ENCODE peak calls at places on chromosome 14, in five cellular contexts. Z is fibroblast of lung; B is BE2C; N is stomach; I is CD4-positive, CD25-positive, alpha-beta regulatory T cell. Y is an unnamed sample.
A peak's percentile ranks its signal among the peaks of the same experiment; 100 is the strongest.

GRCh38 chr14:34875031-34875922 is at the start of gene BAZ1A:
- DNase-seq in I (peak; percentile 44), N (peak; percentile 64), B (peak; percentile 83), Z (peak; percentile 90), Y (peak; percentile 81)

GRCh38 chr14:39469094-39469710 is 37.0 kb upstream of the FBXO33 start:
- DNase-seq in B (peak; percentile 55), I (peak; percentile 10), Z (peak; percentile 23), N (no peak), Y (no peak)

GRCh38 chr14:52380294-52380693 is 66.2 kb downstream of the PTGER2 start:
- DNase-seq in Z (peak; percentile 71), I (no peak), N (no peak), B (no peak), Y (no peak)

GRCh38 chr14:99033951-99034350 is 238.0 kb downstream of the BCL11B start:
- DNase-seq in I (no peak), B (no peak), N (no peak), Z (no peak), Y (no peak)

GRCh38 chr14:34340226-34340625 is 121.8 kb downstream of the SPTSSA start:
- DNase-seq in I (no peak), B (no peak), N (no peak), Z (peak; percentile 79), Y (no peak)

GRCh38 chr14:64556526-64556925 is 6.8 kb downstream of the PPP1R36 start:
- DNase-seq in Z (peak; percentile 86), I (no peak), N (no peak), B (no peak), Y (no peak)

GRCh38 chr14:34682787-34683321 is 31.5 kb downstream of the CFL2 start:
- DNase-seq in I (no peak), Z (peak; percentile 27), N (no peak), B (no peak), Y (no peak)

GRCh38 chr14:75554482-75554881 is 23.9 kb upstream of the FLVCR2 start:
- DNase-seq in I (no peak), B (no peak), N (no peak), Z (peak; percentile 33), Y (no peak)

GRCh38 chr14:28754209-28754985 is 12.2 kb upstream of the FOXG1 start:
- DNase-seq in N (no peak), I (no peak), Z (peak; percentile 57), B (peak; percentile 51), Y (peak; percentile 40)

GRCh38 chr14:22906073-22906472 is 12.9 kb downstream of the RBM23 start:
- DNase-seq in Z (no peak), N (no peak), I (no peak), B (no peak), Y (no peak)

GRCh38 chr14:103480595-103480994 is 42.0 kb downstream of the CKB start:
- DNase-seq in B (no peak), I (peak; percentile 11), Z (no peak), N (no peak), Y (no peak)

GRCh38 chr14:69657961-69658360 is 46.6 kb downstream of the SUSD6 start:
- DNase-seq in I (no peak), Z (peak; percentile 39), N (peak; percentile 84), B (no peak), Y (peak; percentile 72)

GRCh38 chr14:70808402-70809237 is 693 bp downstream of the MAP3K9 start:
- DNase-seq in Z (no peak), B (peak; percentile 36), I (peak; percentile 22), N (peak; percentile 39), Y (peak; percentile 68)

GRCh38 chr14:23114669-23115491 is 4.2 kb downstream of the CEBPE start:
- DNase-seq in I (no peak), B (no peak), Z (peak; percentile 97), N (no peak), Y (no peak)

GRCh38 chr14:76662580-76662979 is 98.7 kb upstream of the VASH1 start:
- DNase-seq in Z (no peak), B (no peak), N (no peak), I (no peak), Y (no peak)

GRCh38 chr14:55731881-55732498 is 152.0 kb downstream of the KTN1 start:
- DNase-seq in Z (peak; percentile 47), I (peak; percentile 29), N (peak; percentile 62), B (peak; percentile 59), Y (peak; percentile 75)

GRCh38 chr14:98350213-98350612 is 921.8 kb downstream of the BCL11B start:
- DNase-seq in I (no peak), N (no peak), B (no peak), Z (no peak), Y (no peak)

GRCh38 chr14:92540472-92541048 is 27.0 kb downstream of the RIN3 start:
- DNase-seq in N (peak; percentile 64), I (no peak), B (no peak), Z (peak; percentile 100), Y (peak; percentile 92)

GRCh38 chr14:77804592-77804991 is 4.7 kb downstream of the ADCK1 start:
- DNase-seq in B (no peak), Z (no peak), I (no peak), N (no peak), Y (peak; percentile 57)

GRCh38 chr14:96497087-96497486 is 5.1 kb upstream of the PAPOLA start:
- DNase-seq in N (no peak), B (no peak), Z (no peak), I (no peak), Y (no peak)

GRCh38 chr14:76201162-76201561 is 49.4 kb downstream of the GPATCH2L start:
- DNase-seq in Z (peak; percentile 86), N (no peak), I (no peak), B (no peak), Y (no peak)

GRCh38 chr14:54570047-54570446 is 3.1 kb downstream of the SAMD4A start:
- DNase-seq in I (no peak), B (no peak), Z (no peak), N (no peak), Y (no peak)
- H3K4me3 ChIP-seq in I (no peak overlapping the region), B (no peak overlapping the region), Z (peak overlapping the region; percentile 70), N (no peak overlapping the region), Y (no peak overlapping the region)

DNA sequence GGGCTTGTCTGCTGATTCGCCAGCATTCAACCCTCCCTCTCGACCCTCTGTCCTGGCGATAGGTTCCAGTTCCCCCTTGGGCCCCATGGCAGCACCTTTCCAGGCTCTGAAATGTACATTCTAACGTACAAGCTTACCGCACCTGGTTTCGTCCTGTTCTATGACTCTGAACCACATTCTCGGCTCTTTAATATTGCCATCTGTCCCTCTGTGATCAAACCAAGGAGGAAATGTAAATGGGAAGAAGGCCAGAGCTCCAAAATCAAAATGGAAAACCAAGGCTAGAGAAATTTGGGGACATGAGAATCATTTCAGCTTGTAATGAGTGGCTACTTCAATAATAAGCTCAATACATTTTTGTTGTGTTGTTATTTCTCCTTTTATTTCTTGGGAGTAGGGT is 117.2 kb downstream of the TTC7B start:
- DNase-seq in B (no peak), I (no peak), Z (no peak), N (no peak), Y (no peak)
- H3K4me1 ChIP-seq in B (peaks cover 38% of the 10 kb centered on the region), I (peaks cover 5% of the 10 kb centered on the region), Z (peaks cover 4% of the 10 kb centered on the region), N (peaks cover 20% of the 10 kb centered on the region), Y (peaks cover 4% of the 10 kb centered on the region)

GRCh38 chr14:49920935-49921334 is 28.1 kb downstream of the ARF6 start:
- DNase-seq in Z (no peak), I (no peak), B (no peak), N (no peak), Y (peak; percentile 4)

GRCh38 chr14:49923442-49923841 is 30.6 kb downstream of the ARF6 start:
- DNase-seq in Z (no peak), I (no peak), B (no peak), N (no peak), Y (peak; percentile 4)

GRCh38 chr14:49920260-49920659 is 27.4 kb downstream of the ARF6 start:
- DNase-seq in B (no peak), Z (no peak), I (no peak), N (no peak), Y (no peak)

GRCh38 chr14:49919825-49920224 is 26.9 kb downstream of the ARF6 start:
- DNase-seq in N (no peak), B (no peak), Z (no peak), I (no peak), Y (no peak)

GRCh38 chr14:49921401-49921800 is 28.5 kb downstream of the ARF6 start:
- DNase-seq in N (no peak), Z (no peak), I (no peak), B (no peak), Y (no peak)
- H3K4me3 ChIP-seq in N (no peak overlapping the region), Z (no peak overlapping the region), I (no peak overlapping the region), B (no peak overlapping the region), Y (no peak overlapping the region)

GRCh38 chr14:100674428-100674827 is 52.3 kb upstream of the DLK1 start:
- DNase-seq in I (no peak), Z (no peak), N (no peak), B (no peak), Y (no peak)
- H3K4me1 ChIP-seq in I (no peaks in the 10 kb centered on the region), Z (peaks cover 7% of the 10 kb centered on the region), N (peaks cover 39% of the 10 kb centered on the region), B (peaks cover 65% of the 10 kb centered on the region), Y (peaks cover 13% of the 10 kb centered on the region)

DNA sequence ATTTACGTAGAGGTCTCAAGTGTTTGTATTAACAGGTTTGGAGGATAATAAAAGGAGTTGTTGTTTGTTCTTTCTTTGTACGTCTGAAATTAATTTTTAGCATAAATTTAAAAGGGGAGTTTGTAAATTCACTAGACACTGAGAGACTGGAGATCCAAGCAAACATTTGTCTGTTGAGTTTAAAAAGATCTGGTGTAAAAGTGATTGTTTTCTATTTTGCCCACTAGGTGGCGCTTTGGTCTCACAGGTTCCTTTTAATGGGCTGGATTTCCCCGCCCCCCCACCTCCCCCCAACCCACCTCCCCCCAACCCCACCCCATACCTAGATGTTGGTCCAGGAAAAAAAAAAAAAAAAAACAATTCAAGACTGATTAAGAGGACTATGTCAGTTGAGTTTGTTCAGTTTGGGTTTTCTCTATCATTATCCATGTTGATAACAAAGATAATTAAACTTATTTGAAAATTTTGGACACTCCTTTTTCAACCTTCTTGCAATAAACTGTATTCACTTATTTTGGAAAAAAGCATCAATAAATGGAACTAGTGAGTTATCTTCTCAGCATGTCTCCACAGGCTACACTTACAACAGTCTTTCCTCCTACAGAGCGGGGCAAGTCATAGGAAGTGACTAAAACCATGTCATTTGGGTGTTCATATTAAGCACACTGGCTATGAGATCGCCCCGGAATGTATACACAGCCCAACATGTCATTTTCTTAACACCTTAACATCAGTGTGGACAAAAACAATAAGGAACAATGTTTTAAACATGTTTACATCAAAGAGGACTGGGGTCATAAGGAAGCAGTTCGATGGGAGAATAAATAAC is 841.1 kb downstream of the NRXN3 start:
- DNase-seq in N (no peak), Z (peak; percentile 62), B (peak; percentile 13), I (no peak), Y (peak; percentile 18)
- H3K4me3 ChIP-seq in N (no peak overlapping the region), Z (no peak overlapping the region), B (no peak overlapping the region), I (no peak overlapping the region), Y (no peak overlapping the region)

DNA sequence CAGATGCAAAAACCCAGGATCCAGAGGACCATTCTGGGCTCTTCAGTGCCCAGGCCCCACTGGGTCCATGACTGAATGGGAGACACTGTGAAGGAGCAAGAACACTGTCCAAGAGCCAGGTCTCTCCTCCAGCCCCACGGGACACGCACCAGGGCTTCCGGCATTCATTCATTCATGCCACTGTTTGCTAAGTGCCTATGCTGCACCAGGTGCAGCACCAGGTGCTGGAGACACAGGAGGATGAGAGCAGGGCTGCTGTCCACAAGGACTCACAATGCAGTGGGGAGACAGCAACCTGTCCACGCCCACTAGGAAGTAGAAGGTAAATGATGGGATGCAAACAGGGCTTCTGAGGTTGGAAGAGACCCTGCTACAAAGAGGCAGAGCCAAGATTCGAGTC is 20.4 kb downstream of the CLMN start:
- DNase-seq in N (no peak), I (no peak), B (no peak), Z (no peak), Y (no peak)
- H3K4me1 ChIP-seq in N (peaks cover 17% of the 10 kb centered on the region), I (no peaks in the 10 kb centered on the region), B (peaks cover 14% of the 10 kb centered on the region), Z (no peaks in the 10 kb centered on the region), Y (peaks cover 3% of the 10 kb centered on the region)

GRCh38 chr14:105250008-105250366 is 1.7 kb downstream of the BTBD6 start:
- DNase-seq in I (no peak), N (no peak), B (no peak), Z (no peak), Y (no peak)
- H3K4me3 ChIP-seq in I (no peak overlapping the region), N (no peak overlapping the region), B (no peak overlapping the region), Z (no peak overlapping the region), Y (no peak overlapping the region)